ENCODE peak calls at places on chromosomes 13 and 19, in six cellular contexts. One of them, this sample, is unnamed.

GRCh38 chr13:28685892-28686291 is 27.0 kb downstream of the POMP start:
- DNase-seq in thoracic aorta: no peak
- DNase-seq in IMR-90: no peak
- DNase-seq in epithelial cell of esophagus: no peak
- DNase-seq in Panc1: no peak
- DNase-seq in cardiac fibroblast: no peak
- DNase-seq in this sample: no peak

GRCh38 chr13:109126973-109127615 is 497.7 kb downstream of the MYO16 start:
- DNase-seq in thoracic aorta: no peak
- DNase-seq in epithelial cell of esophagus: no peak
- DNase-seq in cardiac fibroblast: no peak
- DNase-seq in IMR-90: no peak
- DNase-seq in Panc1: no peak
- DNase-seq in this sample: no peak

GRCh38 chr19:46863818-46864629 is 3.2 kb downstream of the ARHGAP35 start:
- DNase-seq in cardiac fibroblast: peak
- DNase-seq in epithelial cell of esophagus: peak
- DNase-seq in Panc1: no peak
- DNase-seq in thoracic aorta: no peak
- DNase-seq in IMR-90: peak
- DNase-seq in this sample: no peak

GRCh38 chr19:51637362-51637978 is 7.3 kb upstream of the SIGLEC5 start:
- DNase-seq in Panc1: no peak
- DNase-seq in thoracic aorta: no peak
- DNase-seq in cardiac fibroblast: peak
- DNase-seq in IMR-90: no peak
- DNase-seq in epithelial cell of esophagus: no peak
- DNase-seq in this sample: no peak

GRCh38 chr13:99123101-99124045 is 77.3 kb upstream of the UBAC2 start:
- DNase-seq in cardiac fibroblast: peak
- DNase-seq in epithelial cell of esophagus: peak
- DNase-seq in Panc1: no peak
- DNase-seq in IMR-90: peak
- DNase-seq in thoracic aorta: no peak
- DNase-seq in this sample: no peak

GRCh38 chr19:51986309-51987291 is at the start of gene ZNF350:
- DNase-seq in Panc1: peak
- DNase-seq in cardiac fibroblast: peak
- DNase-seq in IMR-90: peak
- DNase-seq in epithelial cell of esophagus: peak
- DNase-seq in thoracic aorta: peak
- DNase-seq in this sample: peak

GRCh38 chr13:113763961-113764792 is 5.2 kb downstream of the TMEM255B start:
- DNase-seq in IMR-90: no peak
- DNase-seq in thoracic aorta: no peak
- DNase-seq in Panc1: no peak
- DNase-seq in epithelial cell of esophagus: no peak
- DNase-seq in cardiac fibroblast: no peak
- DNase-seq in this sample: no peak

GRCh38 chr19:29612801-29613595 is 6.9 kb downstream of the POP4 start:
- DNase-seq in Panc1: no peak
- DNase-seq in epithelial cell of esophagus: no peak
- DNase-seq in cardiac fibroblast: no peak
- DNase-seq in thoracic aorta: no peak
- DNase-seq in IMR-90: no peak
- DNase-seq in this sample: no peak

GRCh38 chr13:41970918-41971317 is 10.0 kb upstream of the VWA8 start:
- DNase-seq in IMR-90: no peak
- DNase-seq in thoracic aorta: no peak
- DNase-seq in cardiac fibroblast: no peak
- DNase-seq in epithelial cell of esophagus: no peak
- DNase-seq in Panc1: no peak
- DNase-seq in this sample: no peak

GRCh38 chr13:114107686-114108081 is 24.7 kb downstream of the RASA3 start:
- DNase-seq in Panc1: no peak
- DNase-seq in epithelial cell of esophagus: no peak
- DNase-seq in thoracic aorta: no peak
- DNase-seq in IMR-90: peak
- DNase-seq in cardiac fibroblast: peak
- DNase-seq in this sample: no peak

GRCh38 chr13:49308104-49308875 is 60.6 kb downstream of the CDADC1 start:
- DNase-seq in IMR-90: peak
- DNase-seq in cardiac fibroblast: peak
- DNase-seq in thoracic aorta: peak
- DNase-seq in epithelial cell of esophagus: peak
- DNase-seq in Panc1: no peak
- DNase-seq in this sample: no peak

GRCh38 chr13:52345048-52345447 is 60.9 kb downstream of the THSD1 start:
- DNase-seq in Panc1: no peak
- DNase-seq in epithelial cell of esophagus: peak
- DNase-seq in thoracic aorta: no peak
- DNase-seq in cardiac fibroblast: peak
- DNase-seq in IMR-90: peak
- DNase-seq in this sample: no peak

GRCh38 chr19:6626764-6627163 is 35.8 kb upstream of the CD70 start:
- DNase-seq in epithelial cell of esophagus: no peak
- DNase-seq in IMR-90: no peak
- DNase-seq in cardiac fibroblast: no peak
- DNase-seq in Panc1: no peak
- DNase-seq in thoracic aorta: no peak
- DNase-seq in this sample: no peak

GRCh38 chr19:31152906-31153305 is 196.3 kb downstream of the TSHZ3 start:
- DNase-seq in Panc1: no peak
- DNase-seq in thoracic aorta: no peak
- DNase-seq in epithelial cell of esophagus: peak
- DNase-seq in cardiac fibroblast: no peak
- DNase-seq in IMR-90: peak
- DNase-seq in this sample: no peak

GRCh38 chr13:44967656-44968451 is 21.4 kb downstream of the NUFIP1 start:
- DNase-seq in Panc1: no peak
- DNase-seq in thoracic aorta: no peak
- DNase-seq in cardiac fibroblast: peak
- DNase-seq in epithelial cell of esophagus: no peak
- DNase-seq in IMR-90: peak
- DNase-seq in this sample: no peak

GRCh38 chr19:3986260-3987041 is 1.2 kb upstream of the EEF2 start:
- DNase-seq in thoracic aorta: no peak
- DNase-seq in epithelial cell of esophagus: peak
- DNase-seq in Panc1: no peak
- DNase-seq in IMR-90: peak
- DNase-seq in cardiac fibroblast: peak
- DNase-seq in this sample: no peak

GRCh38 chr19:28882818-28883217 is 330.1 kb downstream of the UQCRFS1 start:
- DNase-seq in epithelial cell of esophagus: no peak
- DNase-seq in Panc1: no peak
- DNase-seq in cardiac fibroblast: no peak
- DNase-seq in thoracic aorta: no peak
- DNase-seq in IMR-90: no peak
- DNase-seq in this sample: no peak

GRCh38 chr13:79403113-79403512 is 2.9 kb downstream of the RBM26 start:
- DNase-seq in Panc1: no peak
- DNase-seq in epithelial cell of esophagus: no peak
- DNase-seq in IMR-90: no peak
- DNase-seq in thoracic aorta: no peak
- DNase-seq in cardiac fibroblast: no peak
- DNase-seq in this sample: no peak
- H3K4me3 ChIP-seq in Panc1: peak
- H3K4me3 ChIP-seq in epithelial cell of esophagus: peak
- H3K4me3 ChIP-seq in IMR-90: no peak
- H3K4me3 ChIP-seq in thoracic aorta: no peak
- H3K4me3 ChIP-seq in cardiac fibroblast: no peak
- H3K4me3 ChIP-seq in this sample: no peak

GRCh38 chr19:35365303-35365702 is 5.6 kb upstream of the GPR42 start:
- DNase-seq in epithelial cell of esophagus: no peak
- DNase-seq in thoracic aorta: no peak
- DNase-seq in IMR-90: no peak
- DNase-seq in Panc1: no peak
- DNase-seq in cardiac fibroblast: no peak
- DNase-seq in this sample: no peak

GRCh38 chr19:35360880-35361420 is 2.7 kb downstream of the FFAR3 start:
- DNase-seq in Panc1: no peak
- DNase-seq in IMR-90: no peak
- DNase-seq in epithelial cell of esophagus: no peak
- DNase-seq in cardiac fibroblast: no peak
- DNase-seq in thoracic aorta: no peak
- DNase-seq in this sample: no peak

GRCh38 chr19:35362261-35363000 is 4.2 kb downstream of the FFAR3 start:
- DNase-seq in thoracic aorta: no peak
- DNase-seq in epithelial cell of esophagus: no peak
- DNase-seq in Panc1: no peak
- DNase-seq in IMR-90: no peak
- DNase-seq in cardiac fibroblast: no peak
- DNase-seq in this sample: no peak

GRCh38 chr19:35363001-35363590 is 4.8 kb downstream of the FFAR3 start:
- DNase-seq in cardiac fibroblast: no peak
- DNase-seq in Panc1: no peak
- DNase-seq in thoracic aorta: no peak
- DNase-seq in IMR-90: no peak
- DNase-seq in epithelial cell of esophagus: no peak
- DNase-seq in this sample: no peak

GRCh38 chr19:35363711-35364425 is 5.6 kb downstream of the FFAR3 start:
- DNase-seq in thoracic aorta: no peak
- DNase-seq in IMR-90: no peak
- DNase-seq in epithelial cell of esophagus: no peak
- DNase-seq in Panc1: no peak
- DNase-seq in cardiac fibroblast: no peak
- DNase-seq in this sample: no peak
- TF ChIP-seq CTCF in thoracic aorta: no peak
- TF ChIP-seq CTCF in IMR-90: no peak
- TF ChIP-seq CTCF in epithelial cell of esophagus: no peak
- TF ChIP-seq CTCF in Panc1: no peak
- TF ChIP-seq CTCF in cardiac fibroblast: no peak
- TF ChIP-seq CTCF in this sample: no peak

GRCh38 chr19:17216058-17216670 is 1.0 kb downstream of the USE1 start:
- DNase-seq in thoracic aorta: no peak
- DNase-seq in cardiac fibroblast: no peak
- DNase-seq in Panc1: no peak
- DNase-seq in IMR-90: no peak
- DNase-seq in epithelial cell of esophagus: no peak
- DNase-seq in this sample: no peak
- H3K4me3 ChIP-seq in thoracic aorta: peak
- H3K4me3 ChIP-seq in cardiac fibroblast: peak
- H3K4me3 ChIP-seq in Panc1: peak
- H3K4me3 ChIP-seq in IMR-90: peak
- H3K4me3 ChIP-seq in epithelial cell of esophagus: peak
- H3K4me3 ChIP-seq in this sample: peak

GRCh38 chr19:18282788-18283141 is 1.3 kb upstream of the JUND start:
- DNase-seq in epithelial cell of esophagus: no peak
- DNase-seq in cardiac fibroblast: no peak
- DNase-seq in Panc1: no peak
- DNase-seq in thoracic aorta: no peak
- DNase-seq in IMR-90: no peak
- DNase-seq in this sample: no peak

GRCh38 chr19:18280247-18281081 is 958 bp downstream of the JUND start:
- DNase-seq in thoracic aorta: no peak
- DNase-seq in Panc1: no peak
- DNase-seq in IMR-90: peak
- DNase-seq in cardiac fibroblast: peak
- DNase-seq in epithelial cell of esophagus: peak
- DNase-seq in this sample: no peak

GRCh38 chr19:18281082-18282020 is at the start of gene JUND:
- DNase-seq in Panc1: no peak
- DNase-seq in thoracic aorta: peak
- DNase-seq in epithelial cell of esophagus: peak
- DNase-seq in cardiac fibroblast: peak
- DNase-seq in IMR-90: peak
- DNase-seq in this sample: no peak

GRCh38 chr19:18283338-18283737 is 1.9 kb upstream of the JUND start:
- DNase-seq in thoracic aorta: no peak
- DNase-seq in IMR-90: no peak
- DNase-seq in Panc1: no peak
- DNase-seq in cardiac fibroblast: no peak
- DNase-seq in epithelial cell of esophagus: no peak
- DNase-seq in this sample: no peak

DNA sequence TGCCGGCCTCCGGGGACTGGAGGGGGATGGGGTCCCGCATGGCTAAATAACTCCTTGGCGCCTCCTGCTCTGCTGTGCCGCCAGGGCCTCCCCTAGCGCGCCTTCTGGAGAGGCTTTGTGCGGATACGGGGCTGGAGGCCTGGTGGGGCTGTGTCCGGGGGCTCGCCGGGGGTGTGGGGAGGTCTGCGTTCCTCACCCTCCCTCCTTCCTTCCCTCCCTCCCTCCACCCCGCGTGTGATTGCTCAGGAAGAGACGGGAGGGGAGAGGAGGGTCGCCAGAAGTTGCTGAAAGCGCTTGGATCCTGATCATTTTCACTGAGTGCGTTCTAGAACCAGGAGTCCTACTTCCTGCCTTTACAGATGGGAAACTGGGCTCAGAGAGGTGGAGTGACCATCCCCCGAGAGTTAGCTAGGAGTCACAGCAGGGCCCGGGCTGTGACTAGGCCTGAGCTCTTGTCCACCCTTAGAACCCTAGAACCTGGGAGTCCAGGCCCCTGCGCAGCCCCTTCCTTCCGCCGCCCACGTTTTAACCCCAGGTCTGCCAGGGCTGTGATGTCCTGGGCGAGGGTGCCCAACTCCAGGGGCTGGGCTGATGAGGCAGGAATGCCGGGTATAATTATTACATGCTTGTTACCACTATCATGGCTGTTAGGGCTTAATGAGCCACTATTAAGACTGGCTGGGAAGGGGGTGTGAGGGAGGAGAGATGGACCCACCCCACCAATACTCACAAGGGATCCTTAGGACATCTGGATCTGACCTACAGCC is 782 bp upstream of the JUND start:
- DNase-seq in Panc1: no peak
- DNase-seq in cardiac fibroblast: no peak
- DNase-seq in thoracic aorta: peak
- DNase-seq in IMR-90: no peak
- DNase-seq in epithelial cell of esophagus: no peak
- DNase-seq in this sample: no peak
- TF ChIP-seq CTCF in Panc1: no peak
- TF ChIP-seq CTCF in cardiac fibroblast: peak
- TF ChIP-seq CTCF in thoracic aorta: peak
- TF ChIP-seq CTCF in IMR-90: peak
- TF ChIP-seq CTCF in epithelial cell of esophagus: peak
- TF ChIP-seq CTCF in this sample: peak